ENCODE peak calls at places on chromosomes 2 and 18, in five cellular contexts. C, P, R, D and J are unnamed samples.

GRCh38 chr2:142153601-142154000 is 22.8 kb upstream of the LRP1B start:
- DNase-seq in C (no peak), P (no peak), R (no peak), D (no peak), J (no peak)

GRCh38 chr2:127163922-127164321 is 56.2 kb downstream of the CYP27C1 start:
- DNase-seq in C (no peak), P (no peak), R (no peak), D (no peak), J (no peak)

GRCh38 chr2:234363011-234363487 is 133.8 kb downstream of the ARL4C start:
- DNase-seq in C (no peak), P (peak), R (peak), D (no peak), J (no peak)

GRCh38 chr2:168434164-168434563 is 21.9 kb upstream of the CERS6 start:
- DNase-seq in C (no peak), P (no peak), R (no peak), D (no peak), J (peak)

GRCh38 chr2:5720426-5720825 is 28.2 kb downstream of the SOX11 start:
- DNase-seq in C (no peak), P (peak), R (no peak), D (no peak), J (no peak)

GRCh38 chr2:72378737-72379346 is 231.2 kb upstream of the CYP26B1 start:
- DNase-seq in C (no peak), P (no peak), R (peak), D (no peak), J (no peak)

GRCh38 chr2:240922982-240923537 is 16.9 kb downstream of the CROCC2 start:
- DNase-seq in C (no peak), P (no peak), R (no peak), D (no peak), J (no peak)

GRCh38 chr2:226767056-226767813 is 32.4 kb downstream of the IRS1 start:
- DNase-seq in C (no peak), P (no peak), R (no peak), D (no peak), J (no peak)

GRCh38 chr2:88831071-88831791 is 139.8 kb downstream of the RPIA start:
- DNase-seq in C (no peak), P (no peak), R (peak), D (no peak), J (no peak)

GRCh38 chr18:25229080-25229479 is 122.9 kb downstream of the ZNF521 start:
- DNase-seq in C (no peak), P (peak), R (peak), D (no peak), J (no peak)

GRCh38 chr2:18132697-18133096 is 254.2 kb downstream of the KCNS3 start:
- DNase-seq in C (no peak), P (peak), R (peak), D (no peak), J (no peak)

GRCh38 chr2:71896385-71897144 is 251.1 kb downstream of the CYP26B1 start:
- DNase-seq in C (no peak), P (no peak), R (no peak), D (no peak), J (no peak)

GRCh38 chr2:169732583-169733358 is 861 bp upstream of the KLHL23 start:
- DNase-seq in C (no peak), P (peak), R (no peak), D (no peak), J (no peak)

GRCh38 chr2:25292408-25292807 is 49.3 kb downstream of the DNMT3A start:
- DNase-seq in C (no peak), P (no peak), R (no peak), D (no peak), J (no peak)